ENCODE peak calls at places on chromosomes 12 and 14, in eight cellular contexts. C is prostate gland; Y is CD8-positive, alpha-beta memory T cell; S is colonic mucosa; L is RWPE1; P is GM13976; D is stimulated activated CD4-positive, alpha-beta T cell treated with anti-CD3 and anti-CD28 coated beads, Interleukin-1b, Interleukin-23, amount 100 ng/mL, for 24 hours; I is WTC11. H is an unnamed sample.
A peak's percentile ranks its signal among the peaks of the same experiment; 100 is the strongest.

GRCh38 chr12:99027491-99027890 is 382.4 kb downstream of the APAF1 start:
- DNase-seq in S (no peak), L (peak; percentile 51), C (no peak), P (no peak), D (no peak), I (no peak), Y (no peak), H (no peak)

GRCh38 chr12:81252228-81252627 is 174.3 kb downstream of the ACSS3 start:
- DNase-seq in P (no peak), I (no peak), C (no peak), S (no peak), L (no peak), D (no peak), Y (no peak), H (no peak)

GRCh38 chr12:50572275-50572674 is 67.5 kb downstream of the DIP2B start:
- DNase-seq in I (no peak), P (no peak), S (no peak), C (peak; percentile 57), D (no peak), L (peak; percentile 42), Y (no peak), H (no peak)

GRCh38 chr14:105495990-105496830 is 5.2 kb downstream of the TEDC1 start:
- DNase-seq in C (no peak), L (no peak), D (no peak), Y (peak; percentile 47), I (peak; percentile 8), S (no peak), P (no peak), H (no peak)

GRCh38 chr14:76564471-76565119 is 188.7 kb downstream of the ESRRB start:
- DNase-seq in C (no peak), P (no peak), Y (no peak), D (no peak), I (peak; percentile 28), S (no peak), L (no peak), H (peak; percentile 35)

GRCh38 chr12:52307836-52308806 is 13.1 kb downstream of the KRT83 start:
- DNase-seq in I (peak; percentile 77), C (peak; percentile 60), D (no peak), Y (no peak), S (peak; percentile 45), L (peak; percentile 38), P (peak; percentile 60), H (peak; percentile 74)

GRCh38 chr12:54004063-54004840 is 4.3 kb downstream of the HOXC9 start:
- DNase-seq in P (no peak), Y (no peak), L (no peak), C (no peak), I (no peak), S (no peak), D (no peak), H (no peak)

GRCh38 chr14:49915085-49915484 is 22.2 kb downstream of the ARF6 start:
- DNase-seq in I (no peak), D (no peak), Y (no peak), P (no peak), C (no peak), L (no peak), S (no peak), H (no peak)

GRCh38 chr14:46819117-46819516 is 167.5 kb upstream of the RPL10L start:
- DNase-seq in Y (no peak), S (no peak), I (no peak), D (no peak), L (no peak), P (no peak), C (no peak), H (peak; percentile 11)

GRCh38 chr14:101714394-101714793 is 47.1 kb upstream of the PPP2R5C start:
- DNase-seq in S (peak; percentile 8), Y (no peak), L (no peak), C (no peak), D (no peak), I (no peak), P (peak; percentile 3), H (no peak)

GRCh38 chr12:106757623-106758348 is 16.7 kb upstream of the RIC8B start:
- DNase-seq in L (no peak), Y (no peak), S (no peak), D (no peak), C (no peak), P (no peak), I (no peak), H (no peak)

GRCh38 chr14:29310757-29311156 is 544.2 kb downstream of the FOXG1 start:
- DNase-seq in L (peak; percentile 26), Y (no peak), S (no peak), D (no peak), P (no peak), C (no peak), I (no peak), H (no peak)

GRCh38 chr12:62983594-62983993 is 48.6 kb upstream of the PPM1H start:
- DNase-seq in I (peak; percentile 32), S (no peak), Y (no peak), C (no peak), P (no peak), L (no peak), D (no peak), H (no peak)

GRCh38 chr12:22700126-22700525 is 75.2 kb downstream of the ETNK1 start:
- DNase-seq in I (no peak), L (no peak), S (no peak), Y (no peak), D (no peak), C (no peak), P (no peak), H (no peak)

GRCh38 chr12:131315601-131316000 is 361.9 kb downstream of the ADGRD1 start:
- DNase-seq in P (no peak), L (no peak), I (no peak), C (no peak), D (no peak), Y (no peak), S (no peak), H (no peak)

GRCh38 chr12:118050972-118051910 is 9.7 kb downstream of the WSB2 start:
- DNase-seq in P (no peak), I (no peak), D (no peak), C (no peak), S (no peak), Y (no peak), L (no peak), H (no peak)

GRCh38 chr12:96482086-96482485 is 7.3 kb upstream of the CFAP54 start:
- DNase-seq in L (no peak), I (no peak), D (no peak), S (no peak), P (no peak), C (no peak), Y (no peak), H (no peak)

H was measured in BE2C.